ENCODE peak calls at places on chromosomes 11 and 22, in eight cellular contexts. Y is K562; N is psoas muscle; U is HAP-1; X is right cardiac atrium; W is IMR-90; S is CD8-positive, alpha-beta T cell; E is uterus. B is an unnamed sample. For H3K27me3, the result is how much of the 10 kb centered on the place peaks cover.

GRCh38 chr11:62709262-62710000 is 2.0 kb downstream of the GNG3 start:
- DNase-seq in Y (peak), N (peak), U (no peak), X (peak), W (peak), S (peak), E (peak), B (peak)

GRCh38 chr11:77994434-77995362 is at the start of gene INTS4:
- DNase-seq in Y (peak), N (peak), U (peak), X (peak), W (peak), S (peak), E (peak), B (peak)

GRCh38 chr11:117677729-117678310 is 119.2 kb downstream of the DSCAML1 start:
- DNase-seq in Y (no peak), N (no peak), U (no peak), X (no peak), W (no peak), S (no peak), E (no peak), B (no peak)

GRCh38 chr11:4071828-4072421 is 22.7 kb upstream of the RRM1 start:
- DNase-seq in Y (no peak), N (no peak), U (no peak), X (no peak), W (no peak), S (no peak), E (no peak), B (no peak)

GRCh38 chr11:88704505-88704904 is 361.3 kb downstream of the GRM5 start:
- DNase-seq in Y (no peak), N (no peak), U (no peak), X (no peak), W (peak), S (no peak), E (no peak), B (no peak)

GRCh38 chr11:72208281-72208680 is 8.3 kb upstream of the FOLR2 start:
- DNase-seq in Y (no peak), N (no peak), U (no peak), X (no peak), W (no peak), S (no peak), E (no peak), B (no peak)

GRCh38 chr11:59647245-59647965 is 21.4 kb downstream of the PATL1 start:
- DNase-seq in Y (peak), N (no peak), U (no peak), X (no peak), W (no peak), S (no peak), E (no peak), B (no peak)

GRCh38 chr11:71472357-71472885 is 19.4 kb downstream of the NADSYN1 start:
- DNase-seq in Y (no peak), N (no peak), U (no peak), X (no peak), W (no peak), S (no peak), E (no peak), B (peak)

GRCh38 chr11:78715639-78716311 is 141.1 kb upstream of the NARS2 start:
- DNase-seq in Y (peak), N (no peak), U (peak), X (no peak), W (peak), S (no peak), E (no peak), B (peak)

GRCh38 chr11:19698493-19699292 is 13.9 kb upstream of the NAV2 start:
- DNase-seq in Y (no peak), N (peak), U (no peak), X (peak), W (peak), S (no peak), E (no peak), B (no peak)

GRCh38 chr11:75246673-75247350 is 6.2 kb downstream of the TPBGL start:
- DNase-seq in Y (no peak), N (no peak), U (no peak), X (no peak), W (no peak), S (no peak), E (peak), B (no peak)

GRCh38 chr22:39290724-39291161 is 28.7 kb downstream of the RPL3 start:
- DNase-seq in Y (no peak), N (peak), U (no peak), X (peak), W (peak), S (no peak), E (peak), B (peak)

GRCh38 chr11:111981270-111981669 is 43.9 kb upstream of the DLAT start:
- DNase-seq in Y (no peak), N (no peak), U (no peak), X (no peak), W (no peak), S (no peak), E (no peak), B (no peak)

GRCh38 chr22:22666307-22667091 is 22.1 kb downstream of the GGTLC2 start:
- DNase-seq in Y (peak), N (no peak), U (no peak), X (no peak), W (peak), S (no peak), E (no peak), B (no peak)

GRCh38 chr11:129888451-129888850 is 6.9 kb downstream of the NFRKB start:
- DNase-seq in Y (no peak), N (no peak), U (no peak), X (no peak), W (no peak), S (no peak), E (no peak), B (no peak)

GRCh38 chr22:29143848-29144785 is 61.6 kb upstream of the EMID1 start:
- DNase-seq in Y (no peak), N (peak), U (no peak), X (no peak), W (no peak), S (no peak), E (peak), B (peak)

GRCh38 chr11:17412488-17413180 is 24.2 kb upstream of the KCNJ11 start:
- DNase-seq in Y (no peak), N (no peak), U (peak), X (no peak), W (no peak), S (no peak), E (no peak), B (peak)

DNA sequence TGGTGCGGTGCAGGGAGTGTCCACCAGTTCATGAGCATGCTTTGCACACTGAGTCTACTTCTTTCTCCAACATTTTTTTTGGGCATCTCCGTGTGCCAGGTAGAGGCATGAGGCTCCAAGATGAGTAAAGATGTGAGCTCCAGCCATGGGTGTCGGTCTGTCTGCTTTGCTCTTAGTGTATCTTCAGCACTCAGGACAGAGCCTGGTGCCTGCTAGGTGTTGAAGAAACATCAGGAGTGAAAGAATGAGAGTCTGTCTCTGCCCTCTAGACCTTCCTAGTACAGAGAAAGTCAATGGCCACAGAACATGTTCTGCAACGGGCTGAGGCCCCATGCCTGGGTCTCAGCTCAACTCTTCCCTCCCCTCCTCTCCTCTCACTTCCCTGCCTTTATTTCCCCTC is 486.5 kb downstream of the TBC1D22A start:
- DNase-seq in Y (no peak), N (no peak), U (no peak), X (no peak), W (no peak), S (no peak), E (no peak), B (no peak)
- H3K27me3 ChIP-seq in Y (under half), N (under half), U (under half), X (under half), W (under half), S (under half), E (under half), B (under half)

DNA sequence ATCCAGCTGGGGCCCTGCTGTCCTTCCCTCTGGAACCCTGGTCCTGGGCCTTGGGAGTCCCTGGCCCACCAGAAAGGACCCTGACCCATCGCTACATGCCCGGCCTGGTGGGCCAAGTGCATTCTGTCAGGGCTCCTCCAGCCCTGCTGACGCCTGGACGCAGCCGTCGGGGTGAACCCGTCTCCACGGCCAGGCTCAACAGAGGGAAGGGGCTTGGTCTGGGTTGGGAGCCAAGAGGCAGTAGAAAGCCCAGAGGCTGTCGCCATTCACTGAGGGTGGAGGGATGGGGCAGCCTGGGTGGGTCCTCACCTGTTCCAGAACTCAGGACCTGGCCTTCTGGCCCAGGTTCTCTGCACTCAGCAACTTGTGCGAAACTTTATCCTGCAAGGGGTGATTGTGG is 39.0 kb downstream of the TOLLIP start:
- DNase-seq in Y (no peak), N (peak), U (no peak), X (peak), W (no peak), S (no peak), E (no peak), B (no peak)
- H3K27me3 ChIP-seq in Y (under half), N (under half), U (under half), X (under half), W (under half), S (under half), E (under half), B (under half)

DNA sequence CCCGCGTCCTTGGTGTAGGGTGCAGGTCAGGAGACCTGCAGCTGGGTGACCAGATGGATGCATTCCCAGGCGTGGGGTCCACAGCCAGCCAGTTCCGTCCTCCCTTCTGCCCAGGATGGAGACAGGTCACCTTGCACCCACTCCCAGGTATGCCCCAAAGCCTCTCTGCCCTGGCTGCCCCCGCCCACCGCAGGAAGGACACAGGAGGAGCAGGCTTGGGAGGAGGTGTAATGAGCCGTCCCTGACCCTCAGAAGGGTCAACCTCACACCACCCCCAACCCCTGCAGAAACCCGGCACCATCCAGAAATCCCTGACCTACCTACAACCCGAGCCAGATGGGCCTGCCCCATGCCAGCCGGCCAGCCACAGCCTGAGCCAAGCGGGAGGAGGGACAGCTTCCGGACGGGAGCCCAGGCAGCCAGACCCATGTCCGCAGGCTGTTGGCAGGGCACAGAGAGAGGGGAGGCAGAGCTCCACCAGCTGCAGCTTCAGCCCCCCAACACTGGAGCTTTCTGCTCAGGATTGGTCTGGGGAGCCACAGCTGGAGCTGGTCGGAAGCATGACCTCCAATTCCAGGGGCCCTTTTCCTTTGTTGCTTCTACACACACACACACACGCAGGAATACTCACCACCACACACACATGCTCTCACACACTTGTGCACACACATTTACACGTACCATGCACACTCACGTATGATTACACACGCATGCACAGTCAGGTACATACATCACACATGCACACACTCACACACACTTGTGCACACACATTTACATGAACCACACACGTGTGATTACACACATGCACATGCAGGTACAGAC is 5.3 kb downstream of the IFITM10 start:
- DNase-seq in Y (no peak), N (peak), U (no peak), X (peak), W (no peak), S (no peak), E (no peak), B (peak)
- H3K27me3 ChIP-seq in Y (under half), N (under half), U (under half), X (under half), W (under half), S (under half), E (under half), B (under half)

GRCh38 chr11:33830903-33831648 is 56.8 kb upstream of the FBXO3 start:
- DNase-seq in Y (no peak), N (no peak), U (no peak), X (no peak), W (no peak), S (no peak), E (no peak), B (no peak)

GRCh38 chr11:33829430-33830141 is 55.3 kb upstream of the FBXO3 start:
- DNase-seq in Y (peak), N (peak), U (peak), X (peak), W (peak), S (peak), E (peak), B (no peak)

GRCh38 chr11:33828604-33829429 is 54.5 kb upstream of the FBXO3 start:
- DNase-seq in Y (no peak), N (no peak), U (no peak), X (no peak), W (no peak), S (no peak), E (no peak), B (no peak)

GRCh38 chr11:33832676-33833075 is 58.4 kb upstream of the FBXO3 start:
- DNase-seq in Y (no peak), N (no peak), U (no peak), X (no peak), W (no peak), S (no peak), E (no peak), B (no peak)

GRCh38 chr11:33827206-33827605 is 52.9 kb upstream of the FBXO3 start:
- DNase-seq in Y (no peak), N (no peak), U (no peak), X (no peak), W (no peak), S (no peak), E (no peak), B (no peak)
- H3K27me3 ChIP-seq in Y (under half), N (under half), U (under half), X (under half), W (under half), S (under half), E (under half), B (under half)

GRCh38 chr11:69702239-69702668 is 1.6 kb downstream of the FGF19 start:
- DNase-seq in Y (no peak), N (no peak), U (no peak), X (no peak), W (no peak), S (no peak), E (no peak), B (no peak)

GRCh38 chr11:69705246-69705856 is 1.5 kb upstream of the FGF19 start:
- DNase-seq in Y (no peak), N (no peak), U (no peak), X (no peak), W (no peak), S (no peak), E (no peak), B (no peak)

GRCh38 chr11:69703711-69704507 is at the start of gene FGF19:
- DNase-seq in Y (no peak), N (no peak), U (peak), X (no peak), W (no peak), S (no peak), E (no peak), B (no peak)

GRCh38 chr11:69704508-69705245 is 855 bp upstream of the FGF19 start:
- DNase-seq in Y (peak), N (no peak), U (peak), X (no peak), W (no peak), S (no peak), E (no peak), B (no peak)

GRCh38 chr11:69702769-69703510 is 882 bp downstream of the FGF19 start:
- DNase-seq in Y (no peak), N (no peak), U (no peak), X (no peak), W (no peak), S (no peak), E (no peak), B (peak)
- H3K27me3 ChIP-seq in Y (under half), N (under half), U (under half), X (under half), W (half or more), S (under half), E (under half), B (under half)